ENCODE peak calls at places on chromosomes 7 and 10, in seven cellular contexts. P is NCI-H2029; N is activated T-cell treated with anti-CD3 and anti-CD28 coated beads, Interleukin-2, amount 50 U/mL, for 48 hours; B is mucosa of gallbladder; U is stimulated activated naive CD8-positive, alpha-beta T cell treated with anti-CD3 and anti-CD28 coated beads, Interleukin-15, Interleukin-2, amounts not matched to agents 100 U/mL and 50 U/mL, for 24 hours; Z is NCI-H446; E is OCI-LY7. T is an unnamed sample.
A peak's percentile ranks its signal among the peaks of the same experiment; 100 is the strongest.

GRCh38 chr10:112330607-112331160 is 43.2 kb upstream of the ACSL5 start:
- DNase-seq in E (no peak), U (no peak), Z (no peak), P (no peak), N (no peak), B (no peak), T (no peak)

GRCh38 chr7:29488977-29489376 is 74.7 kb upstream of the PRR15 start:
- DNase-seq in P (no peak), B (no peak), E (no peak), N (no peak), Z (no peak), U (no peak), T (no peak)

GRCh38 chr10:14573666-14574261 is 200.9 kb downstream of the FAM107B start:
- DNase-seq in E (no peak), U (no peak), P (no peak), Z (no peak), B (no peak), N (no peak), T (no peak)

GRCh38 chr7:91043181-91043580 is 221.1 kb upstream of the FZD1 start:
- DNase-seq in B (no peak), E (no peak), U (no peak), Z (no peak), P (no peak), N (no peak), T (no peak)

GRCh38 chr10:79981673-79982485 is 33.0 kb upstream of the SFTPD start:
- DNase-seq in Z (peak; percentile 49), U (peak; percentile 38), E (no peak), B (peak; percentile 26), P (peak; percentile 36), N (peak; percentile 57), T (peak; percentile 70)

GRCh38 chr7:26100940-26101339 is 51.1 kb upstream of the NFE2L3 start:
- DNase-seq in B (no peak), E (peak; percentile 48), Z (no peak), U (no peak), P (no peak), N (no peak), T (no peak)

GRCh38 chr7:141072548-141073172 is 1.2 kb upstream of the TMEM178B start:
- DNase-seq in P (peak; percentile 84), B (peak; percentile 48), E (no peak), N (peak; percentile 61), U (peak; percentile 34), Z (peak; percentile 85), T (peak; percentile 76)

GRCh38 chr7:130142654-130143333 is 62.4 kb downstream of the TMEM209 start:
- DNase-seq in U (no peak), B (no peak), N (no peak), P (no peak), Z (no peak), E (no peak), T (no peak)

GRCh38 chr10:107616463-107617131 is 452.1 kb upstream of the SORCS1 start:
- DNase-seq in P (no peak), B (no peak), E (no peak), N (no peak), U (no peak), Z (no peak), T (no peak)

GRCh38 chr7:36967387-36967786 is 243.1 kb upstream of the AOAH start:
- DNase-seq in B (peak; percentile 51), U (no peak), Z (no peak), N (no peak), E (peak; percentile 45), P (no peak), T (no peak)

GRCh38 chr7:55140221-55140980 is 121.6 kb downstream of the EGFR start:
- DNase-seq in E (no peak), P (no peak), Z (no peak), U (no peak), N (no peak), B (peak; percentile 45), T (no peak)

GRCh38 chr7:148022832-148023231 is 567.7 kb upstream of the C7orf33 start:
- DNase-seq in B (no peak), P (no peak), N (no peak), E (no peak), Z (no peak), U (no peak), T (no peak)

GRCh38 chr7:157238087-157238486 is 98.7 kb upstream of the DNAJB6 start:
- DNase-seq in Z (no peak), E (no peak), U (no peak), P (no peak), N (no peak), B (no peak), T (no peak)

GRCh38 chr7:90404777-90405176 is 1.5 kb downstream of the CLDN12 start:
- DNase-seq in Z (no peak), P (peak; percentile 20), N (no peak), U (no peak), E (no peak), B (no peak), T (no peak)

GRCh38 chr7:22853674-22854157 is 31.1 kb upstream of the TOMM7 start:
- DNase-seq in P (no peak), B (no peak), E (peak; percentile 83), Z (no peak), U (no peak), N (no peak), T (no peak)

GRCh38 chr10:63665765-63666164 is 144.6 kb downstream of the REEP3 start:
- DNase-seq in E (no peak), B (no peak), P (no peak), N (no peak), U (no peak), Z (no peak), T (no peak)

GRCh38 chr7:152867482-152867833 is 107.9 kb downstream of the ACTR3B start:
- DNase-seq in N (no peak), B (no peak), E (no peak), Z (no peak), P (no peak), U (no peak), T (no peak)

GRCh38 chr7:127791790-127792189 is 139.8 kb downstream of the SND1 start:
- DNase-seq in P (no peak), U (no peak), Z (no peak), N (no peak), B (no peak), E (no peak), T (no peak)

GRCh38 chr10:88253120-88253519 is 330.0 kb downstream of the RNLS start:
- DNase-seq in Z (no peak), E (no peak), U (no peak), B (no peak), P (no peak), N (no peak), T (no peak)

GRCh38 chr10:113957013-113957412 is 86.7 kb upstream of the ADRB1 start:
- DNase-seq in P (no peak), Z (peak; percentile 11), B (peak; percentile 24), U (no peak), N (no peak), E (no peak), T (no peak)

GRCh38 chr7:42812779-42813178 is 99.1 kb downstream of the C7orf25 start:
- DNase-seq in N (no peak), E (no peak), Z (no peak), B (no peak), P (no peak), U (no peak), T (no peak)

GRCh38 chr7:117074378-117074777 is 121.1 kb downstream of the ST7 start:
- DNase-seq in N (no peak), P (no peak), B (no peak), U (no peak), Z (no peak), E (no peak), T (no peak)

GRCh38 chr7:85172530-85172941 is 14.3 kb downstream of the SEMA3D start:
- DNase-seq in B (no peak), P (no peak), N (no peak), E (no peak), Z (peak; percentile 19), U (no peak), T (no peak)

GRCh38 chr7:132503415-132503814 is 72.9 kb downstream of the PLXNA4 start:
- DNase-seq in B (no peak), U (no peak), P (no peak), N (no peak), Z (no peak), E (no peak), T (no peak)

GRCh38 chr10:60944159-60944909 is at the start of gene RHOBTB1:
- DNase-seq in N (peak; percentile 44), B (peak; percentile 76), E (no peak), U (peak; percentile 35), Z (peak; percentile 66), P (peak; percentile 4), T (peak; percentile 51)

GRCh38 chr10:79400567-79401004 is 44.8 kb downstream of the ZCCHC24 start:
- DNase-seq in E (peak; percentile 51), N (peak; percentile 79), B (no peak), U (peak; percentile 79), Z (peak; percentile 6), P (no peak), T (no peak)

GRCh38 chr10:100743626-100744135 is 1.7 kb upstream of the PAX2 start:
- DNase-seq in E (peak; percentile 70), P (no peak), U (peak; percentile 58), N (peak; percentile 73), Z (peak; percentile 25), B (peak; percentile 46), T (no peak)

GRCh38 chr7:157380416-157380815 is 43.6 kb downstream of the DNAJB6 start:
- DNase-seq in E (no peak), Z (no peak), N (no peak), B (no peak), P (no peak), U (no peak), T (no peak)

GRCh38 chr7:30091431-30092386 is 43.1 kb upstream of the MTURN start:
- DNase-seq in P (no peak), E (no peak), B (no peak), Z (no peak), U (no peak), N (no peak), T (no peak)

GRCh38 chr7:84847790-84848189 is 339.1 kb downstream of the SEMA3D start:
- DNase-seq in P (no peak), Z (no peak), E (no peak), B (no peak), U (no peak), N (no peak), T (no peak)

GRCh38 chr10:78980815-78981214 is 88.0 kb upstream of the ZMIZ1 start:
- DNase-seq in E (no peak), U (no peak), B (no peak), P (no peak), Z (no peak), N (no peak), T (no peak)

GRCh38 chr7:34653787-34654186 is 4.2 kb upstream of the NPSR1 start:
- DNase-seq in U (no peak), E (no peak), B (no peak), N (no peak), Z (no peak), P (no peak), T (no peak)

GRCh38 chr7:48786951-48787350 is 137.4 kb upstream of the CDC14C start:
- DNase-seq in B (no peak), P (peak; percentile 95), N (no peak), E (no peak), Z (peak; percentile 83), U (no peak), T (peak; percentile 98)

GRCh38 chr10:16995867-16996529 is 133.6 kb downstream of the CUBN start:
- DNase-seq in Z (no peak), P (no peak), B (no peak), E (no peak), N (no peak), U (no peak), T (no peak)

GRCh38 chr7:101236292-101236691 is 1.3 kb downstream of the CLDN15 start:
- DNase-seq in N (no peak), E (no peak), P (no peak), B (no peak), U (no peak), Z (no peak), T (no peak)

T was measured in DMS153.